ENCODE peak calls at places on chromosomes 12 and 14, in seven cellular contexts. I, X, F, J, Z, C and W are unnamed samples.

GRCh38 chr12:107551434-107551833 is 134.2 kb upstream of the PWP1 start:
- DNase-seq in C (no peak), I (no peak), J (no peak), X (no peak), F (no peak), Z (no peak), W (no peak)

GRCh38 chr12:7131502-7131866 is 1.3 kb downstream of the CLSTN3 start:
- DNase-seq in X (no peak), I (no peak), J (no peak), Z (no peak), F (no peak), C (no peak), W (no peak)

GRCh38 chr12:66688836-66689439 is 10.1 kb upstream of the GRIP1 start:
- DNase-seq in F (no peak), Z (no peak), I (peak; percentile 39), X (peak; percentile 9), C (peak; percentile 54), J (peak; percentile 27), W (peak; percentile 90)

GRCh38 chr12:100857971-100858370 is 63.4 kb downstream of the ANO4 start:
- DNase-seq in I (no peak), C (no peak), X (no peak), Z (no peak), J (peak; percentile 38), F (no peak), W (no peak)

GRCh38 chr12:22307811-22308210 is 26.7 kb downstream of the ST8SIA1 start:
- DNase-seq in J (no peak), Z (no peak), X (no peak), C (no peak), F (no peak), I (no peak), W (no peak)

GRCh38 chr14:74418031-74418430 is 8.0 kb downstream of the SYNDIG1L start:
- DNase-seq in J (no peak), F (no peak), C (no peak), Z (no peak), I (no peak), X (no peak), W (no peak)

GRCh38 chr12:50979369-50980052 is 27.2 kb downstream of the HIGD1C start:
- DNase-seq in I (peak; percentile 37), X (no peak), Z (no peak), C (no peak), J (no peak), F (no peak), W (no peak)

GRCh38 chr12:92032965-92033364 is 112.7 kb downstream of the BTG1 start:
- DNase-seq in Z (no peak), I (no peak), J (no peak), C (no peak), F (no peak), X (no peak), W (no peak)

GRCh38 chr12:99558113-99558512 is 89.4 kb upstream of the GARIN6 start:
- DNase-seq in C (no peak), J (no peak), Z (no peak), I (no peak), X (no peak), F (no peak), W (no peak)

GRCh38 chr14:20690848-20691640 is 2.5 kb downstream of the ANG start:
- DNase-seq in X (no peak), I (peak; percentile 69), Z (no peak), C (peak; percentile 89), F (no peak), J (peak; percentile 63), W (peak; percentile 70)

GRCh38 chr12:93727195-93727811 is 50.1 kb downstream of the CRADD start:
- DNase-seq in J (no peak), F (no peak), X (no peak), I (peak; percentile 22), C (no peak), Z (no peak), W (no peak)

GRCh38 chr14:93891756-93892504 is 35.2 kb upstream of the FAM181A start:
- DNase-seq in X (no peak), J (no peak), I (no peak), Z (no peak), F (no peak), C (no peak), W (no peak)

GRCh38 chr12:70983692-70984091 is 63.2 kb upstream of the PTPRR start:
- DNase-seq in C (no peak), X (no peak), F (no peak), Z (no peak), I (no peak), J (no peak), W (no peak)

GRCh38 chr12:113844495-113845175 is 121.5 kb downstream of the RBM19 start:
- DNase-seq in F (no peak), X (no peak), Z (no peak), C (no peak), J (no peak), I (no peak), W (no peak)

GRCh38 chr14:89025581-89026236 is 201.3 kb downstream of the TTC8 start:
- DNase-seq in F (no peak), J (peak; percentile 63), I (no peak), X (no peak), Z (no peak), C (no peak), W (no peak)

GRCh38 chr14:59087711-59088110 is 100.8 kb upstream of the DAAM1 start:
- DNase-seq in J (no peak), I (no peak), C (no peak), F (no peak), Z (no peak), X (no peak), W (no peak)

GRCh38 chr14:34324363-34324795 is 137.7 kb downstream of the SPTSSA start:
- DNase-seq in F (no peak), Z (no peak), C (peak; percentile 29), I (peak; percentile 48), X (no peak), J (peak; percentile 42), W (peak; percentile 57)

GRCh38 chr14:61511558-61511924 is 183.8 kb upstream of the HIF1A start:
- DNase-seq in I (no peak), C (peak; percentile 87), F (no peak), J (no peak), Z (no peak), X (no peak), W (no peak)

GRCh38 chr12:122946690-122947271 is 19.5 kb downstream of the ABCB9 start:
- DNase-seq in J (peak; percentile 99), Z (peak; percentile 78), X (peak; percentile 55), C (peak; percentile 62), F (no peak), I (peak; percentile 75), W (peak; percentile 29)

GRCh38 chr12:52296572-52297215 is 5.4 kb upstream of the KRT81 start:
- DNase-seq in J (no peak), C (no peak), Z (no peak), F (no peak), X (no peak), I (no peak), W (no peak)

GRCh38 chr12:34390171-34390841 is 368.0 kb downstream of the ALG10 start:
- DNase-seq in Z (no peak), C (no peak), I (no peak), J (no peak), F (no peak), X (no peak), W (no peak)

GRCh38 chr12:56723352-56723751 is 1.7 kb downstream of the NACA start:
- DNase-seq in Z (no peak), X (no peak), J (no peak), I (no peak), F (no peak), C (no peak), W (no peak)

GRCh38 chr14:38496092-38496491 is 240.2 kb upstream of the CLEC14A start:
- DNase-seq in Z (no peak), C (no peak), J (no peak), F (no peak), I (no peak), X (no peak), W (no peak)

GRCh38 chr14:90405755-90406154 is 8.9 kb downstream of the CALM1 start:
- DNase-seq in I (no peak), F (no peak), Z (no peak), C (no peak), X (no peak), J (no peak), W (no peak)

GRCh38 chr14:24909523-24910302 is 140.2 kb downstream of the STXBP6 start:
- DNase-seq in C (no peak), F (no peak), I (no peak), X (no peak), Z (no peak), J (no peak), W (no peak)

GRCh38 chr14:32480337-32480736 is 151.2 kb downstream of the AKAP6 start:
- DNase-seq in F (no peak), Z (no peak), I (no peak), C (no peak), J (peak; percentile 33), X (no peak), W (no peak)

GRCh38 chr14:50083467-50084337 is 32.7 kb downstream of the VCPKMT start:
- DNase-seq in J (no peak), X (no peak), F (no peak), I (peak; percentile 46), Z (no peak), C (no peak), W (no peak)

GRCh38 chr12:739349-739748 is 13.0 kb upstream of the WNK1 start:
- DNase-seq in X (no peak), C (no peak), Z (no peak), I (no peak), J (no peak), F (no peak), W (no peak)

GRCh38 chr12:14185441-14186192 is 179.9 kb upstream of the ATF7IP start:
- DNase-seq in F (no peak), C (peak; percentile 43), J (peak; percentile 30), I (peak; percentile 52), Z (no peak), X (no peak), W (peak; percentile 75)

GRCh38 chr12:123972448-123973401 is at the start of the genes CCDC92 and ZNF664:
- DNase-seq in F (no peak), C (peak; percentile 84), I (peak; percentile 98), J (peak; percentile 88), Z (peak; percentile 62), X (peak; percentile 92), W (peak; percentile 94)

GRCh38 chr12:66678640-66679268 is at the start of gene GRIP1:
- DNase-seq in Z (no peak), I (no peak), X (no peak), C (peak; percentile 6), F (no peak), J (no peak), W (no peak)

GRCh38 chr14:69231486-69231885 is 28.5 kb upstream of the GALNT16 start:
- DNase-seq in X (no peak), C (no peak), I (no peak), Z (no peak), F (no peak), J (no peak), W (no peak)

GRCh38 chr12:123106640-123107359 is 44.1 kb downstream of the PITPNM2 start:
- DNase-seq in X (peak; percentile 33), F (no peak), C (no peak), Z (no peak), I (peak; percentile 65), J (no peak), W (peak; percentile 61)